ENCODE peak calls at places on chromosomes 12 and 14, in ten cellular contexts. Y is A549; J is CD8-positive, alpha-beta T cell; L is cardiac muscle cell; H is stimulated activated CD8-positive, alpha-beta memory T cell treated with anti-CD3 and anti-CD28 coated beads, Interleukin-4, amount 100 ng/mL, for 24 hours; G is left cardiac atrium; X is fibroblast of lung; O is stimulated activated naive CD8-positive, alpha-beta T cell treated with anti-CD3 and anti-CD28 coated beads, Interleukin-15, Interleukin-2, amounts not matched to agents 100 U/mL and 50 U/mL, for 24 hours; Z is activated CD8-positive, alpha-beta memory T cell treated with anti-CD3 and anti-CD28 coated beads, Interleukin-2, amount 50 U/mL, for 48 hours; B is LoVo. D is an unnamed sample.

GRCh38 chr12:132523576-132524331 is 33.8 kb downstream of the FBRSL1 start:
- DNase-seq in L (peak; percentile 51), J (peak; percentile 74), H (peak; percentile 66), B (peak; percentile 27), Z (peak; percentile 90), X (peak; percentile 44), Y (peak; percentile 92), O (peak; percentile 83), G (peak; percentile 74), D (peak; percentile 64)

GRCh38 chr14:86602263-86602662 is 1072.3 kb downstream of the FLRT2 start:
- DNase-seq in Z (no peak), G (no peak), H (no peak), J (no peak), O (no peak), B (no peak), Y (no peak), L (no peak), X (no peak), D (no peak)

GRCh38 chr12:58774008-58774407 is 146.3 kb downstream of the LRIG3 start:
- DNase-seq in Z (no peak), Y (no peak), L (no peak), X (no peak), O (no peak), J (no peak), B (no peak), H (no peak), G (no peak), D (no peak)

GRCh38 chr12:55767156-55767555 is 24.2 kb downstream of the GDF11 start:
- DNase-seq in H (no peak), Z (no peak), O (no peak), B (no peak), Y (no peak), J (no peak), X (no peak), G (no peak), L (no peak), D (no peak)

GRCh38 chr14:35687335-35687939 is 121.7 kb downstream of the RALGAPA1 start:
- DNase-seq in Y (peak; percentile 4), H (no peak), B (peak; percentile 54), O (peak; percentile 38), Z (no peak), X (peak; percentile 73), J (peak; percentile 13), L (peak; percentile 73), G (no peak), D (peak; percentile 8)

GRCh38 chr12:29158364-29158763 is 9.3 kb downstream of the FAR2 start:
- DNase-seq in H (no peak), J (no peak), Z (no peak), X (no peak), G (no peak), Y (no peak), B (no peak), O (no peak), L (no peak), D (no peak)

GRCh38 chr12:81329088-81329487 is 251.2 kb downstream of the ACSS3 start:
- DNase-seq in B (peak; percentile 28), O (no peak), X (peak; percentile 5), Z (no peak), J (no peak), Y (no peak), H (no peak), G (no peak), L (peak; percentile 6), D (no peak)

GRCh38 chr12:102631274-102631673 is 150.9 kb upstream of the IGF1 start:
- DNase-seq in B (peak; percentile 13), G (no peak), O (no peak), J (no peak), H (no peak), Y (peak; percentile 15), L (peak; percentile 39), Z (no peak), X (peak; percentile 6), D (no peak)

GRCh38 chr12:450438-450837 is 9.3 kb upstream of the B4GALNT3 start:
- DNase-seq in L (no peak), J (no peak), X (no peak), B (no peak), Z (no peak), G (no peak), O (no peak), Y (no peak), H (no peak), D (no peak)

GRCh38 chr12:112230136-112230535 is 104.8 kb downstream of the TRAFD1 start:
- DNase-seq in Z (no peak), G (no peak), H (no peak), B (no peak), J (no peak), Y (no peak), O (no peak), L (no peak), X (no peak), D (no peak)

GRCh38 chr12:59977779-59978178 is 381.9 kb downstream of the SLC16A7 start:
- DNase-seq in J (no peak), H (no peak), O (no peak), B (no peak), Y (no peak), G (no peak), X (no peak), Z (no peak), L (no peak), D (no peak)

GRCh38 chr14:105167303-105168092 is 1.1 kb downstream of the JAG2 start:
- DNase-seq in L (no peak), Z (no peak), B (peak; percentile 58), Y (no peak), X (no peak), O (no peak), G (no peak), H (no peak), J (no peak), D (no peak)

GRCh38 chr12:52531563-52532300 is 11.5 kb upstream of the KRT5 start:
- DNase-seq in L (no peak), X (no peak), B (no peak), O (no peak), H (no peak), J (no peak), G (no peak), Z (no peak), Y (no peak), D (no peak)

GRCh38 chr14:85439696-85440328 is 90.1 kb upstream of the FLRT2 start:
- DNase-seq in G (no peak), H (no peak), J (no peak), B (no peak), O (no peak), Z (no peak), L (peak; percentile 72), X (no peak), Y (no peak), D (no peak)

GRCh38 chr14:61281186-61281676 is at the start of gene TMEM30B:
- DNase-seq in X (no peak), J (peak; percentile 42), O (no peak), B (peak; percentile 66), G (peak; percentile 23), Z (peak; percentile 63), H (peak; percentile 8), L (no peak), Y (no peak), D (peak; percentile 57)

GRCh38 chr12:76318773-76319594 is 29.2 kb downstream of the BBS10 start:
- DNase-seq in H (no peak), G (no peak), L (no peak), Z (no peak), Y (no peak), B (no peak), O (no peak), X (no peak), J (no peak), D (no peak)

GRCh38 chr12:120072472-120072871 is 44.1 kb downstream of the RAB35 start:
- DNase-seq in L (no peak), O (no peak), Y (no peak), Z (peak; percentile 43), H (no peak), X (no peak), B (no peak), G (no peak), J (no peak), D (no peak)

GRCh38 chr12:52681551-52682380 is 1.6 kb upstream of the KRT1 start:
- DNase-seq in L (no peak), B (no peak), X (no peak), G (no peak), Y (no peak), H (no peak), Z (no peak), O (peak; percentile 23), J (peak; percentile 61), D (peak; percentile 33)

GRCh38 chr12:54376596-54377468 is 7.7 kb downstream of the ZNF385A start:
- DNase-seq in H (no peak), O (no peak), X (no peak), Y (no peak), G (peak; percentile 60), L (peak; percentile 51), B (no peak), Z (no peak), J (no peak), D (no peak)

GRCh38 chr12:25585021-25585523 is 32.0 kb upstream of the LMNTD1 start:
- DNase-seq in X (peak; percentile 83), H (no peak), J (no peak), Y (no peak), G (peak; percentile 41), B (no peak), L (peak; percentile 96), Z (no peak), O (no peak), D (no peak)

GRCh38 chr14:96091149-96091693 is 52.1 kb downstream of the C14orf132 start:
- DNase-seq in Y (no peak), X (no peak), L (no peak), Z (no peak), B (no peak), O (no peak), H (no peak), G (no peak), J (no peak), D (no peak)

GRCh38 chr12:64744422-64745258 is 14.6 kb downstream of the GNS start:
- DNase-seq in J (no peak), X (peak; percentile 40), L (peak; percentile 42), O (no peak), Z (no peak), G (no peak), Y (peak; percentile 36), B (peak; percentile 16), H (no peak), D (no peak)

GRCh38 chr14:65993103-65993502 is 493.1 kb upstream of the CCDC196 start:
- DNase-seq in O (no peak), Y (no peak), L (no peak), Z (no peak), X (no peak), B (peak; percentile 34), G (no peak), H (no peak), J (no peak), D (no peak)

GRCh38 chr12:108442077-108442476 is 73.0 kb upstream of the FICD start:
- DNase-seq in Y (no peak), O (no peak), J (no peak), B (no peak), G (no peak), Z (no peak), H (no peak), L (peak; percentile 40), X (no peak), D (no peak)